ENCODE peak calls at places on chromosomes 2 and 18, in five cellular contexts. L is HCT116, N is lower lobe of right lung, O is suprapubic skin, H is OCI-LY7. A is an unnamed sample.

GRCh38 chr2:21330786-21331391 is 207.1 kb downstream of the TDRD15 start:
- DNase-seq in L (no peak), N (no peak), O (no peak), H (no peak), A (no peak)

GRCh38 chr2:23777857-23778256 is 149.1 kb downstream of the ATAD2B start:
- DNase-seq in L (no peak), N (no peak), O (no peak), H (no peak), A (no peak)

GRCh38 chr2:152134488-152135280 is 35.8 kb upstream of the CACNB4 start:
- DNase-seq in L (no peak), N (no peak), O (no peak), H (no peak), A (no peak)

GRCh38 chr2:23595601-23596251 is 210.7 kb downstream of the KLHL29 start:
- DNase-seq in L (no peak), N (peak; percentile 54), O (no peak), H (no peak), A (no peak)

GRCh38 chr18:10290244-10291240 is 163.9 kb upstream of the APCDD1 start:
- DNase-seq in L (no peak), N (no peak), O (no peak), H (no peak), A (no peak)

GRCh38 chr2:240598311-240598911 is 11.9 kb downstream of the CAPN10 start:
- DNase-seq in L (no peak), N (peak; percentile 41), O (peak; percentile 50), H (no peak), A (no peak)

GRCh38 chr18:45837283-45838070 is 12.0 kb downstream of the SIGLEC15 start:
- DNase-seq in L (no peak), N (peak; percentile 79), O (no peak), H (no peak), A (no peak)

GRCh38 chr18:9177466-9177865 is 40.9 kb downstream of the ANKRD12 start:
- DNase-seq in L (no peak), N (no peak), O (no peak), H (no peak), A (no peak)

GRCh38 chr2:74046441-74046840 is 61.7 kb downstream of the TET3 start:
- DNase-seq in L (no peak), N (no peak), O (no peak), H (no peak), A (no peak)

GRCh38 chr2:51510298-51510697 is 478.4 kb upstream of the NRXN1 start:
- DNase-seq in L (no peak), N (no peak), O (no peak), H (no peak), A (no peak)

GRCh38 chr18:5424903-5425302 is 118.9 kb downstream of the EPB41L3 start:
- DNase-seq in L (no peak), N (no peak), O (no peak), H (peak; percentile 62), A (no peak)

GRCh38 chr2:236164201-236164982 is 3.8 kb downstream of the GBX2 start:
- DNase-seq in L (no peak), N (no peak), O (no peak), H (no peak), A (no peak)

GRCh38 chr18:62728254-62728653 is 12.9 kb downstream of the PHLPP1 start:
- DNase-seq in L (no peak), N (no peak), O (no peak), H (no peak), A (no peak)

GRCh38 chr2:47093626-47094025 is 61.5 kb downstream of the STPG4 start:
- DNase-seq in L (no peak), N (no peak), O (no peak), H (no peak), A (no peak)

GRCh38 chr2:237967463-237967871 is 653 bp downstream of the UBE2F start:
- DNase-seq in L (no peak), N (peak; percentile 69), O (peak; percentile 73), H (no peak), A (no peak)

GRCh38 chr18:21321711-21322110 is 79.7 kb downstream of the GREB1L start:
- DNase-seq in L (no peak), N (no peak), O (no peak), H (no peak), A (no peak)

GRCh38 chr2:209472386-209472832 is 48.6 kb downstream of the MAP2 start:
- DNase-seq in L (no peak), N (no peak), O (no peak), H (no peak), A (no peak)

GRCh38 chr2:70988726-70989648 is 5.7 kb downstream of the TEX261 start:
- DNase-seq in L (no peak), N (no peak), O (peak; percentile 53), H (no peak), A (no peak)

GRCh38 chr2:11688222-11689069 is 18.5 kb upstream of the NTSR2 start:
- DNase-seq in L (peak; percentile 61), N (peak; percentile 87), O (peak; percentile 89), H (peak; percentile 82), A (peak; percentile 77)
- H3K4me3 ChIP-seq in L (peak overlapping the region; percentile 15), N (peak overlapping the region; percentile 26), O (peak overlapping the region; percentile 27), H (no peak overlapping the region), A (no peak overlapping the region)

GRCh38 chr18:54330768-54331548 is 26.7 kb downstream of the STARD6 start:
- DNase-seq in L (no peak), N (no peak), O (no peak), H (peak; percentile 4), A (no peak)
- TF ChIP-seq CTCF in L (peak; percentile 18), N (no peak), O (no peak), H (peak; percentile 68), A (no peak)

GRCh38 chr2:101012054-101012705 is 10.1 kb downstream of the RPL31 start:
- DNase-seq in L (no peak), N (no peak), O (no peak), H (no peak), A (no peak)
- H3K4me1 ChIP-seq in L (no peaks in the 10 kb centered on the region), N (peaks cover 4% of the 10 kb centered on the region), O (peaks cover 3% of the 10 kb centered on the region), H (no peaks in the 10 kb centered on the region), A (no peaks in the 10 kb centered on the region)

GRCh38 chr2:8151888-8152287 is 530.0 kb upstream of the ID2 start:
- DNase-seq in L (no peak), N (no peak), O (no peak), H (no peak), A (no peak)
- H3K4me3 ChIP-seq in L (no peak overlapping the region), N (no peak overlapping the region), O (no peak overlapping the region), H (no peak overlapping the region), A (no peak overlapping the region)

GRCh38 chr18:74331404-74331803 is 15.8 kb downstream of the C18orf63 start:
- DNase-seq in L (peak; percentile 18), N (no peak), O (no peak), H (no peak), A (peak; percentile 22)
- TF ChIP-seq CTCF in L (peak; percentile 28), N (peak; percentile 31), O (no peak), H (peak; percentile 19), A (no peak)

DNA sequence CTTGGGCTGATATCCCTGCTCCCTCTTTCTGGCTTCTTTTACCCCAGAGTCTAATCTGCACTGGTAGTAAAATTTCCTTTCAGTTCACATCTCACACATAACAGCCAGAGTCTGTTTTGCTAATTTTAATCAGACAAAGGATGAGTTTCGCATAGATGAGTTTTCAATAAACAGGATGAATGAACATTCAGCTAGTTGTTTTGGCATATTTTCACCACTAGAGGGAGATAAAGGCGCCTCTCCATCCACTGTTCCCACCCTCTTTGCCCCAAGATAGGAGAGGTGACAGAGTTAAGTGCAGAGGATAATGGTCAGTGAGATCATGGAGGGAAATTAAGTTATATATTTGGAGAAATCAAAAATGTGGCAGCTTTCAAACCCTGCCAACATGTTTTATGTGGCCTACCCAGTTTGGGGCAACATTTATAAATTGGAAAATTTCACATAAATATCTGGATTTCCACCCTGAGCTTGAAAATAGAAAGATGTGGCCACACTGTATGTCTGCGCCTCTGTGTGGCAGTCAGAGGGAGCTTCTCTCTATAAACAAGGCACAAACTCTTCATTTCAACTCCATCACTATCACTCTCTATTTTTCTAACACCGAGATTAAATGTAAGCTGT is 48.5 kb upstream of the DTNA start:
- DNase-seq in L (peak; percentile 33), N (no peak), O (no peak), H (peak; percentile 30), A (no peak)
- H3K4me1 ChIP-seq in L (peaks cover 9% of the 10 kb centered on the region), N (peaks cover 8% of the 10 kb centered on the region), O (peaks cover 18% of the 10 kb centered on the region), H (no peaks in the 10 kb centered on the region), A (peaks cover 38% of the 10 kb centered on the region)

DNA sequence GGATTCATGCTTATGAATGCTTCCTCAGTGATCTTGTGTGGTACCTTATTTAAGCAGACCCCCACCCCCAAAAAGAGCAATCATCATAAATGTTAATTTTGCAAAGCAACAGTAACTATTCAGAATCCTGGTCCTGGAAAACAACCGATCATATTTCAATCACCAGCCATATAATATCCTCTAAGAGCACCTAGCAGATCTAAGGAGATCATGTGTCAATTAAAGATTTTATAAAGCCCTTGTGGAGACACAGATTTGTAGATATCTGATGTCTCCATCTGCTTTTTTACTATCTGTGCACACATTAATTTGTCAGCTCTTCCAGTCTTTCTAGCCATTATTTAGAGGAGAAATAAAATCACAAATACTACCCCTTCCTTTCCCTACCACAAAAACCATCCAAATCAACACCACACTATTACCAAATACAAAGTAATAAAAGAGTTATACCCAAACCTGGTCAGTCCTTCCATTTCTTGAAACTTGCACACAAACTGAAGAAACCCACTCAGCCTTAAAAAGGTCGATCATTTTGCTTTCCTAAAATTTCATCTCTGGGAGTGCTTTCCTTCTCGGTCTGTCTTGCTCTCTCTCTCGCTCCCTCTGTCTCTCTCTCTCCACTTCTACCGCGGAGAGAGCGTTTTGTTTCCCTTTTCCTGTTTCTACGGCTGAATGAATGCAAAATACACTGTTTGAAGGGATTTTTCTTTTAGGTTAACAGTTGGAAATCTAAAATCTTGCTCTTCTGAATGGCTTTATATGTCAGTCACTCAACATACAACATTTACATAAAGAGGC is 423.9 kb downstream of the TGIF1 start:
- DNase-seq in L (no peak), N (no peak), O (no peak), H (no peak), A (no peak)
- H3K4me3 ChIP-seq in L (no peak overlapping the region), N (no peak overlapping the region), O (peak overlapping the region; percentile 7), H (no peak overlapping the region), A (no peak overlapping the region)

GRCh38 chr2:227363756-227364155 is 15.3 kb downstream of the TM4SF20 start:
- DNase-seq in L (no peak), N (no peak), O (no peak), H (no peak), A (no peak)
- TF ChIP-seq CTCF in L (peak; percentile 54), N (peak; percentile 21), O (no peak), H (peak; percentile 58), A (no peak)

DNA sequence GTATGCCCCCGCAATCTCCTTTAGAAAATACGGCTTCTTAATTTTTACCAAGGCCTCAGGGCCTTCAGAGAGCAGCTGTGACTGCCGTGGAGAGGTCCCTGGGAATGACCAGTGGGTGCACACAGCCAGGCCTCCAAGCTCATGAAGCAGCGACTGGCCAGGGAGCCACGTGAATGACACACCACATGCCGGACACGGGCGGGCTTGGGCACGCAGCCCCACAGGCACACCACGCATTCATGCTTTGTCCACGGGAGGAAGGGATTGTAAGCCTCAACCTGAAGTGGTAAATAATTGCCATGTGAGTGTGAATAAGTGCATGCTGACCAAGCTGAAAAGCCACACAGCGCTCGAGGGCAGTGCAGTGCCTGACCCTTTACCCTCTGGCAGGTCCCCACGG is 121.0 kb downstream of the EIPR1 start:
- DNase-seq in L (no peak), N (no peak), O (no peak), H (no peak), A (no peak)
- H3K4me1 ChIP-seq in L (no peaks in the 10 kb centered on the region), N (no peaks in the 10 kb centered on the region), O (no peaks in the 10 kb centered on the region), H (peaks cover 24% of the 10 kb centered on the region), A (no peaks in the 10 kb centered on the region)

A was measured in tibial nerve.